ENCODE peak calls at places on chromosome 13, in four cellular contexts. X is stomach, H is vagina, J is breast epithelium. N is an unnamed sample.

GRCh38 chr13:102195566-102196462 is 206.0 kb downstream of the FGF14 start:
- DNase-seq in X (no peak), H (no peak), J (no peak), N (no peak)

GRCh38 chr13:45340422-45341033 is 455 bp downstream of the TPT1 start:
- DNase-seq in X (peak; percentile 88), H (peak; percentile 96), J (peak; percentile 89), N (peak; percentile 92)

GRCh38 chr13:42575938-42576337 is 2.0 kb downstream of the TNFSF11 start:
- DNase-seq in X (no peak), H (no peak), J (no peak), N (no peak)

GRCh38 chr13:51803422-51804294 is at the start of gene DHRS12:
- DNase-seq in X (peak; percentile 93), H (peak; percentile 95), J (peak; percentile 92), N (peak; percentile 95)

GRCh38 chr13:34161829-34162544 is 344.0 kb downstream of the RFC3 start:
- DNase-seq in X (no peak), H (no peak), J (no peak), N (no peak)

GRCh38 chr13:31119966-31120733 is 41.6 kb downstream of the HSPH1 start:
- DNase-seq in X (no peak), H (peak; percentile 44), J (no peak), N (no peak)

GRCh38 chr13:108266316-108266936 is 3.1 kb upstream of the TNFSF13B start:
- DNase-seq in X (no peak), H (no peak), J (no peak), N (no peak)

GRCh38 chr13:109790951-109791605 is 4.7 kb upstream of the IRS2 start:
- DNase-seq in X (no peak), H (no peak), J (no peak), N (no peak)

GRCh38 chr13:60351816-60352215 is 45.2 kb upstream of the TDRD3 start:
- DNase-seq in X (no peak), H (no peak), J (no peak), N (no peak)

GRCh38 chr13:101623469-101624209 is 171.2 kb downstream of the ITGBL1 start:
- DNase-seq in X (no peak), H (no peak), J (no peak), N (no peak)

GRCh38 chr13:85411608-85412007 is 387.6 kb downstream of the SLITRK6 start:
- DNase-seq in X (no peak), H (no peak), J (no peak), N (no peak)

GRCh38 chr13:104140557-104140956 is 1074.3 kb upstream of the SLC10A2 start:
- DNase-seq in X (no peak), H (no peak), J (no peak), N (no peak)

GRCh38 chr13:22278336-22278929 is 607.6 kb downstream of the FGF9 start:
- DNase-seq in X (peak; percentile 72), H (no peak), J (no peak), N (no peak)

DNA sequence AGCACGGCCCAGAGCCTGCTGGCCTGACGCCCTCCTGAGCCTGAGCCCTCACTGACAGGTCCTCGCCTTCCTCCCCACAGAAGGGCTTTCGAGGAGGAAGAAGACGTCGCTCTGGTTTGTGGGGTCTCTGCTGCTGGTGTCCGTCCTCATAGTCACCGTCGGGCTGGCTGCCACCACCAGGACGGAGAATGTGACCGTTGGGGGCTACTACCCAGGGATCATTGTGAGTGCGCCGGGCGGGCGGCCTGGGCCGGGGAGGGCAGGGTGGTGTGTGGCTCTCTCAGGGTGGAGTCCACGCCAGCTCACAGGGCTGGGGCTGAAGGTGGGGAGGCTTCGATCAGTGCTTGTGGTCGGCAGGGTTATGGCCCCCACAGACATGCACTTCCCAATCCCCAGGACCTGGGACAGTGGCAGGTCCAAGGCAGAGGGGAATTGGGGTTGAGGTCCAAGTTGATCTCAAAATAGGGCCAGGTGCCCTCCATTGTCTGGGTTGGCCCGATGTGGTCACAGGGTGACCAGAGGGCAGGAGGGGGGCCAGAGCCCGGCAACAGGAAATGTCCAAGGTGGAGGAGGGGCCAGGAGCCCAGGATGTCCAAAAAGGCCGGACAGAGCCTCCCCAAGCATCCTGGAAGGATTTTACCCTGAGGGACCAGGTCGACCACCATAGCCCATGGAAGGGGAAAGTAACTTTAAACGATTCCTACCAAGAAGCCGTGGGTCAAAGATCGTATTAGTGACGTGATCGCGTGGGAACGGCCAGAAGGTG is 7.2 kb downstream of the TMEM255B start:
- DNase-seq in X (peak; percentile 24), H (no peak), J (no peak), N (no peak)
- H3K9me3 ChIP-seq in X (no peaks in the 10 kb centered on the region), H (no peaks in the 10 kb centered on the region), J (no peaks in the 10 kb centered on the region), N (no peaks in the 10 kb centered on the region)

GRCh38 chr13:113833111-113833830 is 30.6 kb downstream of the GAS6 start:
- DNase-seq in X (no peak), H (no peak), J (no peak), N (no peak)
- TF ChIP-seq POLR2AphosphoS5 in X (no peak), H (no peak), J (no peak), N (no peak)

GRCh38 chr13:41231786-41232185 is 31.6 kb downstream of the MTRF1 start:
- DNase-seq in X (peak; percentile 83), H (no peak), J (no peak), N (no peak)

GRCh38 chr13:41229356-41229755 is 34.0 kb downstream of the MTRF1 start:
- DNase-seq in X (no peak), H (no peak), J (no peak), N (no peak)

GRCh38 chr13:41232715-41233114 is 30.7 kb downstream of the MTRF1 start:
- DNase-seq in X (no peak), H (no peak), J (no peak), N (no peak)

GRCh38 chr13:41236369-41236768 is 27.0 kb downstream of the MTRF1 start:
- DNase-seq in X (no peak), H (no peak), J (no peak), N (no peak)

DNA sequence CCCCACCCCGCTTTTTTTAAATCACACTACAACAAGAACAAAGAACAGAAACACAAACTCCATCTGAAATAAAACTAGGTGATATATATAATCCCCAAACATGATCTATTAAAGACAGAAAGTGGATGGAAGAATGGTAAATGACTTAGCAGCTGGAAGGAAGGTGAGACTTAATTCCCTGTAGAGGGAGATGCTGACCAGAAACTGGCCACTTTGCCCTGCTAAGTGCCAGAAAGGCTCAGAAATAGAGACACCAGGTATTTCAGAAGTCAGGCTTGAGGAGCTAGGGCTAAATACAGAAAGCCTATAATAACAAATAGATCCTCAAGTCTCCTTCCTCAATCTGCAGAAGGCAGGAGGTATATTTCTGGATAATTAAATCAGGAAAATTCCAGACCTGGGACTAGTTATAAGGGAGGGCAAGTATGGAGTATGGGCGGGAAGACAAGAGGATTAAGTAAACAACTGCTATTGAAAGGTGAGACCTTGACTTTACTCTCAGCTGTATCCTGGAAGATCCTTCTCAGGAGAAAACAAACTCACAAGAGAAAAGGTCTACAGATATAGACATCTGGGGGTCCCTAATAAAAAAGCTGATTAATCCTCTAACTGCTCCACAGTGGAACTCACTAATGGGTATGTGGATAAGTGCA is 32.2 kb downstream of the MTRF1 start:
- DNase-seq in X (no peak), H (no peak), J (no peak), N (no peak)
- H3K36me3 ChIP-seq in X (peaks cover 5% of the 10 kb centered on the region), H (peaks cover 16% of the 10 kb centered on the region), J (no peaks in the 10 kb centered on the region), N (peaks cover 20% of the 10 kb centered on the region)

DNA sequence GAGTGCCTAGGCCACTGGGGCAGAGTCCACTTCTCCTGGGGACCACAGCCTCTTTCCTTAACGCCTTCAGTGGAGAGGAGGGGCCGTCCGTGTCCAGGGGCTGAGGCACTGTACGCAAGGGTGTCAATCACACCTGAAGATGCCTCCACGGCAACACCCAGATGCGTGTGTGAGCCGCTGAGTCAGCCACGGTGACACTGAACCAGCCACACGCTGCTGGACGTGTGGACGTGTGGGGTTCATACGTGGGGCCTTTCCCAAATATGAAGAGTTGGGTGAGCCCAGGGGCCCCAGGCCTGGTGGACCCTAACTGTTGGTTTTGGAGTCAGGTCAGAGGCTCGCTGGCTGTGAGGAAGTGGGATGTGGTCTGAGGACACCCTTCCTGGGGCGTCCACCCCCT is 51.6 kb downstream of the TMEM255B start:
- DNase-seq in X (no peak), H (no peak), J (no peak), N (no peak)
- H3K9me3 ChIP-seq in X (no peaks in the 10 kb centered on the region), H (no peaks in the 10 kb centered on the region), J (peaks cover 4% of the 10 kb centered on the region), N (no peaks in the 10 kb centered on the region)

DNA sequence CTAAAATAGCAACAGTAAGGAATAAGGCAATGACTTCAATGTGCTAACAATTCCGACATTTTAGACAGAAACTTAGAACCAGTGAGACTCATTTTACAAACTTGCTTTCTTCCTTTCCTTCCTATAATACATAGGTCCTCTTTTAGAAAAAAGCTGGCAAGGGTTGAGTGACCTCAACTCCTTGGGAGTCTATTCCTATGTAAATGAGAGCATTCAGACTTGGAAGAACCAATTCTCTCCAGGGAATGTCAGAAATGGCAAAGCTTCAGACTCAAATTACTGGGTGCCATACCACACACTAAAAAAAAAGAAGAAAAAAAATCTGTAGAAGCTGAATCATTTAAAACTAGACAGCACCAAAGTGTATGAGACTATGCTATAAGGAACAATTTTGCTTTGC is 1328.2 kb downstream of the OLFM4 start:
- DNase-seq in X (no peak), H (no peak), J (no peak), N (no peak)
- TF ChIP-seq POLR2AphosphoS5 in X (no peak), H (no peak), J (no peak), N (no peak)